ENCODE peak calls at places on chromosome 14, in four cellular contexts. I is posterior vena cava, X is Calu3, L is mesendoderm. T is an unnamed sample.

GRCh38 chr14:65949711-65950516 is 536.3 kb upstream of the CCDC196 start:
- DNase-seq in I (no peak), X (peak; percentile 58), L (peak; percentile 20), T (peak; percentile 54)

GRCh38 chr14:52154992-52155655 is 86.3 kb upstream of the NID2 start:
- DNase-seq in I (no peak), X (no peak), L (no peak), T (peak; percentile 35)

GRCh38 chr14:73467800-73468199 is 9.5 kb upstream of the NUMB start:
- DNase-seq in I (no peak), X (no peak), L (no peak), T (no peak)

GRCh38 chr14:68968051-68968450 is 11.1 kb downstream of the ACTN1 start:
- DNase-seq in I (peak; percentile 54), X (no peak), L (no peak), T (peak; percentile 29)

GRCh38 chr14:42045393-42045792 is 438.7 kb downstream of the LRFN5 start:
- DNase-seq in I (no peak), X (no peak), L (no peak), T (no peak)

GRCh38 chr14:60487211-60487610 is 1.3 kb upstream of the C14orf39 start:
- DNase-seq in I (no peak), X (no peak), L (no peak), T (no peak)

GRCh38 chr14:78836777-78837176 is 666.6 kb downstream of the NRXN3 start:
- DNase-seq in I (no peak), X (peak; percentile 78), L (peak; percentile 94), T (peak; percentile 34)

GRCh38 chr14:44912041-44912869 is 49.5 kb downstream of the KLHL28 start:
- DNase-seq in I (no peak), X (no peak), L (no peak), T (no peak)

GRCh38 chr14:65961004-65961403 is 525.2 kb upstream of the CCDC196 start:
- DNase-seq in I (no peak), X (peak; percentile 58), L (peak; percentile 83), T (peak; percentile 60)

GRCh38 chr14:90580381-90581335 is 183.8 kb downstream of the CALM1 start:
- DNase-seq in I (peak; percentile 62), X (no peak), L (no peak), T (peak; percentile 7)

GRCh38 chr14:55749201-55749812 is 169.3 kb downstream of the KTN1 start:
- DNase-seq in I (no peak), X (no peak), L (peak; percentile 81), T (no peak)

GRCh38 chr14:64185184-64185583 is 109.0 kb downstream of the ESR2 start:
- DNase-seq in I (no peak), X (no peak), L (no peak), T (no peak)

GRCh38 chr14:68144051-68144681 is 324.6 kb downstream of the RAD51B start:
- DNase-seq in I (no peak), X (no peak), L (no peak), T (peak; percentile 63)

GRCh38 chr14:72332054-72332453 is 399.8 kb downstream of the RGS6 start:
- DNase-seq in I (no peak), X (no peak), L (no peak), T (no peak)

GRCh38 chr14:34699873-34700621 is 14.3 kb downstream of the CFL2 start:
- DNase-seq in I (no peak), X (no peak), L (no peak), T (no peak)

GRCh38 chr14:54116972-54117371 is 160.3 kb upstream of the BMP4 start:
- DNase-seq in I (no peak), X (no peak), L (no peak), T (no peak)

GRCh38 chr14:93965287-93965821 is 11.0 kb downstream of the ASB2 start:
- DNase-seq in I (no peak), X (no peak), L (no peak), T (no peak)

GRCh38 chr14:47270715-47271114 is 404.7 kb downstream of the MDGA2 start:
- DNase-seq in I (no peak), X (no peak), L (no peak), T (no peak)

GRCh38 chr14:73633115-73633514 is 11.7 kb upstream of the DNAL1 start:
- DNase-seq in I (no peak), X (no peak), L (no peak), T (no peak)

GRCh38 chr14:88128811-88129210 is 123.9 kb downstream of the GPR65 start:
- DNase-seq in I (no peak), X (no peak), L (no peak), T (peak; percentile 54)

GRCh38 chr14:98489115-98489514 is 782.9 kb downstream of the BCL11B start:
- DNase-seq in I (no peak), X (no peak), L (no peak), T (no peak)

GRCh38 chr14:63388766-63389431 is 70.2 kb upstream of the GPHB5 start:
- DNase-seq in I (peak; percentile 87), X (peak; percentile 68), L (peak; percentile 71), T (peak; percentile 53)

GRCh38 chr14:58533417-58533816 is 104.3 kb upstream of the DACT1 start:
- DNase-seq in I (no peak), X (no peak), L (peak; percentile 3), T (no peak)

GRCh38 chr14:33484264-33484663 is 466.6 kb downstream of the EGLN3 start:
- DNase-seq in I (no peak), X (no peak), L (no peak), T (peak; percentile 14)

GRCh38 chr14:52067873-52068740 is 752 bp downstream of the NID2 start:
- DNase-seq in I (no peak), X (peak; percentile 14), L (peak; percentile 64), T (no peak)

GRCh38 chr14:21063479-21063878 is 5.9 kb downstream of the RNASE8 start:
- DNase-seq in I (no peak), X (no peak), L (peak; percentile 74), T (no peak)

GRCh38 chr14:92922883-92923743 is at the start of gene CHGA:
- DNase-seq in I (no peak), X (peak; percentile 32), L (peak; percentile 78), T (peak; percentile 23)

GRCh38 chr14:28742171-28742846 is 24.3 kb upstream of the FOXG1 start:
- DNase-seq in I (no peak), X (no peak), L (peak; percentile 91), T (no peak)